ENCODE peak calls at places on chromosome 1, in six cellular contexts. One of them, this sample, is unnamed.

GRCh38 chr1:62321438-62321837 is 2.2 kb upstream of the KANK4 start:
- DNase-seq in HL-60: no peak
- DNase-seq in SK-N-SH: no peak
- DNase-seq in H1: no peak
- DNase-seq in GM12878: no peak
- DNase-seq in K562: no peak
- DNase-seq in this sample: no peak

GRCh38 chr1:11858613-11858967 is at the start of gene NPPB:
- DNase-seq in HL-60: no peak
- DNase-seq in SK-N-SH: no peak
- DNase-seq in H1: no peak
- DNase-seq in GM12878: no peak
- DNase-seq in K562: no peak
- DNase-seq in this sample: no peak

GRCh38 chr1:171226757-171227370 is 21.4 kb upstream of the FMO1 start:
- DNase-seq in HL-60: no peak
- DNase-seq in SK-N-SH: peak
- DNase-seq in H1: no peak
- DNase-seq in GM12878: peak
- DNase-seq in K562: peak
- DNase-seq in this sample: peak

GRCh38 chr1:240492832-240493440 is 119.0 kb downstream of the GREM2 start:
- DNase-seq in HL-60: no peak
- DNase-seq in SK-N-SH: peak
- DNase-seq in H1: peak
- DNase-seq in GM12878: no peak
- DNase-seq in K562: peak
- DNase-seq in this sample: no peak

GRCh38 chr1:234877761-234878160 is 250.9 kb downstream of the TOMM20 start:
- DNase-seq in HL-60: no peak
- DNase-seq in SK-N-SH: no peak
- DNase-seq in H1: no peak
- DNase-seq in GM12878: no peak
- DNase-seq in K562: peak
- DNase-seq in this sample: no peak

GRCh38 chr1:30270468-30270867 is 452.9 kb downstream of the MATN1 start:
- DNase-seq in HL-60: no peak
- DNase-seq in SK-N-SH: no peak
- DNase-seq in H1: no peak
- DNase-seq in GM12878: no peak
- DNase-seq in K562: no peak
- DNase-seq in this sample: no peak

GRCh38 chr1:21294266-21295058 is 4.2 kb upstream of the ECE1 start:
- DNase-seq in HL-60: peak
- DNase-seq in SK-N-SH: no peak
- DNase-seq in H1: no peak
- DNase-seq in GM12878: peak
- DNase-seq in K562: no peak
- DNase-seq in this sample: no peak

GRCh38 chr1:195218428-195219212 is 1389.6 kb downstream of the KCNT2 start:
- DNase-seq in HL-60: no peak
- DNase-seq in SK-N-SH: no peak
- DNase-seq in H1: no peak
- DNase-seq in GM12878: no peak
- DNase-seq in K562: no peak
- DNase-seq in this sample: no peak

GRCh38 chr1:177973585-177973984 is 3.7 kb upstream of the SEC16B start:
- DNase-seq in HL-60: no peak
- DNase-seq in SK-N-SH: no peak
- DNase-seq in H1: no peak
- DNase-seq in GM12878: no peak
- DNase-seq in K562: no peak
- DNase-seq in this sample: no peak

GRCh38 chr1:198270421-198270820 is 113.6 kb downstream of the NEK7 start:
- DNase-seq in HL-60: no peak
- DNase-seq in SK-N-SH: no peak
- DNase-seq in H1: no peak
- DNase-seq in GM12878: no peak
- DNase-seq in K562: no peak
- DNase-seq in this sample: no peak

GRCh38 chr1:30682396-30683275 is 40.7 kb downstream of the MATN1 start:
- DNase-seq in HL-60: no peak
- DNase-seq in SK-N-SH: no peak
- DNase-seq in H1: no peak
- DNase-seq in GM12878: no peak
- DNase-seq in K562: no peak
- DNase-seq in this sample: no peak

GRCh38 chr1:26696191-26696644 is 403 bp downstream of the ARID1A start:
- DNase-seq in HL-60: no peak
- DNase-seq in SK-N-SH: peak
- DNase-seq in H1: no peak
- DNase-seq in GM12878: no peak
- DNase-seq in K562: peak
- DNase-seq in this sample: no peak

GRCh38 chr1:184075040-184076029 is 23.8 kb downstream of the TSEN15 start:
- DNase-seq in HL-60: no peak
- DNase-seq in SK-N-SH: peak
- DNase-seq in H1: no peak
- DNase-seq in GM12878: no peak
- DNase-seq in K562: peak
- DNase-seq in this sample: peak
- TF ChIP-seq GABPA in HL-60: no peak
- TF ChIP-seq GABPA in SK-N-SH: no peak
- TF ChIP-seq GABPA in H1: no peak
- TF ChIP-seq GABPA in GM12878: no peak
- TF ChIP-seq GABPA in K562: no peak
- TF ChIP-seq GABPA in this sample: no peak

GRCh38 chr1:207672525-207673130 is 27.7 kb downstream of the CR1L start:
- DNase-seq in HL-60: peak
- DNase-seq in SK-N-SH: peak
- DNase-seq in H1: peak
- DNase-seq in GM12878: no peak
- DNase-seq in K562: peak
- DNase-seq in this sample: peak
- TF ChIP-seq GABPA in HL-60: no peak
- TF ChIP-seq GABPA in SK-N-SH: no peak
- TF ChIP-seq GABPA in H1: no peak
- TF ChIP-seq GABPA in GM12878: no peak
- TF ChIP-seq GABPA in K562: no peak
- TF ChIP-seq GABPA in this sample: no peak

GRCh38 chr1:104264506-104264905 is 514.8 kb downstream of the AMY1C start:
- DNase-seq in HL-60: no peak
- DNase-seq in SK-N-SH: peak
- DNase-seq in H1: no peak
- DNase-seq in GM12878: no peak
- DNase-seq in K562: no peak
- DNase-seq in this sample: no peak
- TF ChIP-seq GABPA in HL-60: no peak
- TF ChIP-seq GABPA in SK-N-SH: no peak
- TF ChIP-seq GABPA in H1: no peak
- TF ChIP-seq GABPA in GM12878: no peak
- TF ChIP-seq GABPA in K562: no peak
- TF ChIP-seq GABPA in this sample: no peak

GRCh38 chr1:215523906-215524305 is 43.2 kb upstream of the KCTD3 start:
- DNase-seq in HL-60: no peak
- DNase-seq in SK-N-SH: no peak
- DNase-seq in H1: no peak
- DNase-seq in GM12878: no peak
- DNase-seq in K562: no peak
- DNase-seq in this sample: no peak
- TF ChIP-seq GABPA in HL-60: no peak
- TF ChIP-seq GABPA in SK-N-SH: no peak
- TF ChIP-seq GABPA in H1: no peak
- TF ChIP-seq GABPA in GM12878: no peak
- TF ChIP-seq GABPA in K562: no peak
- TF ChIP-seq GABPA in this sample: no peak

GRCh38 chr1:172517545-172517944 is 15.4 kb upstream of the SUCO start:
- DNase-seq in HL-60: no peak
- DNase-seq in SK-N-SH: no peak
- DNase-seq in H1: no peak
- DNase-seq in GM12878: no peak
- DNase-seq in K562: no peak
- DNase-seq in this sample: no peak

GRCh38 chr1:172515927-172516326 is 17.0 kb upstream of the SUCO start:
- DNase-seq in HL-60: no peak
- DNase-seq in SK-N-SH: no peak
- DNase-seq in H1: no peak
- DNase-seq in GM12878: no peak
- DNase-seq in K562: no peak
- DNase-seq in this sample: no peak

GRCh38 chr1:172514108-172514507 is 18.8 kb upstream of the SUCO start:
- DNase-seq in HL-60: no peak
- DNase-seq in SK-N-SH: no peak
- DNase-seq in H1: no peak
- DNase-seq in GM12878: no peak
- DNase-seq in K562: no peak
- DNase-seq in this sample: no peak

GRCh38 chr1:172510479-172510878 is 22.5 kb upstream of the SUCO start:
- DNase-seq in HL-60: no peak
- DNase-seq in SK-N-SH: no peak
- DNase-seq in H1: no peak
- DNase-seq in GM12878: no peak
- DNase-seq in K562: no peak
- DNase-seq in this sample: peak

GRCh38 chr1:172513480-172513879 is 19.5 kb upstream of the SUCO start:
- DNase-seq in HL-60: no peak
- DNase-seq in SK-N-SH: no peak
- DNase-seq in H1: no peak
- DNase-seq in GM12878: no peak
- DNase-seq in K562: no peak
- DNase-seq in this sample: no peak
- TF ChIP-seq GABPA in HL-60: no peak
- TF ChIP-seq GABPA in SK-N-SH: no peak
- TF ChIP-seq GABPA in H1: no peak
- TF ChIP-seq GABPA in GM12878: no peak
- TF ChIP-seq GABPA in K562: no peak
- TF ChIP-seq GABPA in this sample: no peak

GRCh38 chr1:87885263-87885662 is 556.6 kb downstream of the LMO4 start:
- DNase-seq in HL-60: no peak
- DNase-seq in SK-N-SH: no peak
- DNase-seq in H1: no peak
- DNase-seq in GM12878: no peak
- DNase-seq in K562: no peak
- DNase-seq in this sample: no peak

GRCh38 chr1:87894041-87894440 is 565.4 kb downstream of the LMO4 start:
- DNase-seq in HL-60: no peak
- DNase-seq in SK-N-SH: no peak
- DNase-seq in H1: no peak
- DNase-seq in GM12878: no peak
- DNase-seq in K562: no peak
- DNase-seq in this sample: no peak

GRCh38 chr1:87887095-87887494 is 558.4 kb downstream of the LMO4 start:
- DNase-seq in HL-60: no peak
- DNase-seq in SK-N-SH: no peak
- DNase-seq in H1: no peak
- DNase-seq in GM12878: no peak
- DNase-seq in K562: no peak
- DNase-seq in this sample: no peak

GRCh38 chr1:87883906-87884305 is 555.2 kb downstream of the LMO4 start:
- DNase-seq in HL-60: no peak
- DNase-seq in SK-N-SH: no peak
- DNase-seq in H1: no peak
- DNase-seq in GM12878: no peak
- DNase-seq in K562: no peak
- DNase-seq in this sample: no peak

GRCh38 chr1:87888456-87888855 is 559.8 kb downstream of the LMO4 start:
- DNase-seq in HL-60: no peak
- DNase-seq in SK-N-SH: no peak
- DNase-seq in H1: no peak
- DNase-seq in GM12878: no peak
- DNase-seq in K562: no peak
- DNase-seq in this sample: no peak
- TF ChIP-seq GABPA in HL-60: no peak
- TF ChIP-seq GABPA in SK-N-SH: no peak
- TF ChIP-seq GABPA in H1: no peak
- TF ChIP-seq GABPA in GM12878: no peak
- TF ChIP-seq GABPA in K562: no peak
- TF ChIP-seq GABPA in this sample: no peak

DNA sequence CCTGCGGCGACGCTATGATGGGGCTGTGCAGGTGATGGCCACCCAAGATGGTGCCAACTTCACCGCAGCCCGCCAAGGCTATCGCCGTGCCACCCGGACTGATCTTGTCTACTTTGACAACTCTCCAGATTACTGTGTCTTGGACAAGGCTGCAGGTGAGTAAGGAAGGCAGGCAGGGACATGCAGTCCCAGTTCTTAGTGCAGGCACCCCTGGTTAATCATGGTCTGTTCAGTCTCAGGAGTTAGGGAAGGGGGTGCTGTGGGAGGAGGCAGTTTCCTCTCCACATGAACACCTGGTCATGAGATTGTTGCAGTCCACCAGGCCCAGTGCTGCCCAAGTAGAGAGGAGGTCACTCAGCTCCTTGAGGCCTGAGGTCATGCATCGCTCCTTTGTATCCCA is 8.5 kb downstream of the WNT2B start:
- DNase-seq in HL-60: no peak
- DNase-seq in SK-N-SH: no peak
- DNase-seq in H1: no peak
- DNase-seq in GM12878: no peak
- DNase-seq in K562: no peak
- DNase-seq in this sample: no peak
- TF ChIP-seq GABPA in HL-60: no peak
- TF ChIP-seq GABPA in SK-N-SH: no peak
- TF ChIP-seq GABPA in H1: no peak
- TF ChIP-seq GABPA in GM12878: no peak
- TF ChIP-seq GABPA in K562: no peak
- TF ChIP-seq GABPA in this sample: no peak

GRCh38 chr1:197140123-197140522 is 6.3 kb downstream of the ASPM start:
- DNase-seq in HL-60: no peak
- DNase-seq in SK-N-SH: no peak
- DNase-seq in H1: no peak
- DNase-seq in GM12878: no peak
- DNase-seq in K562: no peak
- DNase-seq in this sample: no peak
- TF ChIP-seq GABPA in HL-60: no peak
- TF ChIP-seq GABPA in SK-N-SH: no peak
- TF ChIP-seq GABPA in H1: no peak
- TF ChIP-seq GABPA in GM12878: no peak
- TF ChIP-seq GABPA in K562: no peak
- TF ChIP-seq GABPA in this sample: no peak

GRCh38 chr1:100249155-100249536 is 488 bp downstream of the DBT start:
- DNase-seq in HL-60: no peak
- DNase-seq in SK-N-SH: peak
- DNase-seq in H1: no peak
- DNase-seq in GM12878: no peak
- DNase-seq in K562: peak
- DNase-seq in this sample: no peak
- TF ChIP-seq GABPA in HL-60: no peak
- TF ChIP-seq GABPA in SK-N-SH: no peak
- TF ChIP-seq GABPA in H1: no peak
- TF ChIP-seq GABPA in GM12878: no peak
- TF ChIP-seq GABPA in K562: no peak
- TF ChIP-seq GABPA in this sample: no peak